ENCODE peak calls at places on chromosome 10, in seven cellular contexts. Y is cardiac fibroblast, F is NCI-H226, W is NCI-H1092 treated with DMSO at 0.1 percent for 48 hours, S is neural crest cell, P is SK-N-DZ, I is GM20000. X is an unnamed sample.

GRCh38 chr10:76428541-76429330 is 997.3 kb downstream of the LRMDA start:
- DNase-seq in Y (peak), F (peak), W (no peak), S (no peak), P (peak), I (no peak), X (no peak)

GRCh38 chr10:5594271-5595036 is 69.7 kb downstream of the CALML3 start:
- DNase-seq in Y (no peak), F (no peak), W (no peak), S (no peak), P (peak), I (no peak), X (no peak)

GRCh38 chr10:44384601-44385422 is at the start of gene CXCL12:
- DNase-seq in Y (peak), F (no peak), W (no peak), S (peak), P (peak), I (peak), X (no peak)

GRCh38 chr10:47261121-47261520 is 38.9 kb upstream of the GDF10 start:
- DNase-seq in Y (no peak), F (no peak), W (no peak), S (no peak), P (no peak), I (peak), X (no peak)

GRCh38 chr10:118802126-118802793 is 47.5 kb upstream of the CACUL1 start:
- DNase-seq in Y (no peak), F (no peak), W (no peak), S (no peak), P (no peak), I (no peak), X (no peak)

GRCh38 chr10:84368828-84369227 is 40.4 kb downstream of the CCSER2 start:
- DNase-seq in Y (no peak), F (no peak), W (no peak), S (no peak), P (no peak), I (no peak), X (no peak)

GRCh38 chr10:79404231-79404609 is 41.2 kb downstream of the ZCCHC24 start:
- DNase-seq in Y (peak), F (peak), W (no peak), S (no peak), P (no peak), I (no peak), X (no peak)

GRCh38 chr10:108601856-108602255 is 1321.5 kb downstream of the XPNPEP1 start:
- DNase-seq in Y (no peak), F (no peak), W (no peak), S (no peak), P (no peak), I (no peak), X (no peak)

GRCh38 chr10:78852856-78853255 is 215.9 kb upstream of the ZMIZ1 start:
- DNase-seq in Y (peak), F (no peak), W (no peak), S (no peak), P (no peak), I (peak), X (no peak)

GRCh38 chr10:19119191-19119590 is 70.6 kb downstream of the MALRD1 start:
- DNase-seq in Y (no peak), F (no peak), W (no peak), S (no peak), P (no peak), I (no peak), X (no peak)

GRCh38 chr10:76080991-76081390 is 649.6 kb downstream of the LRMDA start:
- DNase-seq in Y (no peak), F (peak), W (no peak), S (no peak), P (no peak), I (no peak), X (no peak)

GRCh38 chr10:3749597-3750351 is 35.2 kb downstream of the KLF6 start:
- DNase-seq in Y (peak), F (no peak), W (no peak), S (no peak), P (no peak), I (no peak), X (no peak)

X was measured in activated CD8-positive, alpha-beta memory T cell treated with anti-CD3 and anti-CD28 coated beads, Interleukin-2, amount 50 U/mL, for 4 hours.